ENCODE peak calls at places on chromosomes 6 and 20, in eight cellular contexts. One of them, this sample, is unnamed.
A peak's percentile ranks its signal among the peaks of the same experiment; 100 is the strongest.

GRCh38 chr6:137510923-137511322 is 16.7 kb upstream of the OLIG3 start:
- DNase-seq in A549: no peak
- DNase-seq in psoas muscle: no peak
- DNase-seq in lower lobe of right lung: no peak
- DNase-seq in HCT116: no peak
- DNase-seq in BE2C: no peak
- DNase-seq in tibial nerve: no peak
- DNase-seq in CD8-positive, alpha-beta T cell: no peak
- DNase-seq in this sample: no peak

GRCh38 chr6:44664716-44665115 is 277.2 kb downstream of the CDC5L start:
- DNase-seq in A549: no peak
- DNase-seq in psoas muscle: no peak
- DNase-seq in lower lobe of right lung: no peak
- DNase-seq in HCT116: no peak
- DNase-seq in BE2C: peak; percentile 31
- DNase-seq in tibial nerve: no peak
- DNase-seq in CD8-positive, alpha-beta T cell: no peak
- DNase-seq in this sample: no peak

GRCh38 chr6:45608252-45608911 is 230.6 kb upstream of the SUPT3H start:
- DNase-seq in A549: no peak
- DNase-seq in psoas muscle: no peak
- DNase-seq in lower lobe of right lung: no peak
- DNase-seq in HCT116: no peak
- DNase-seq in BE2C: no peak
- DNase-seq in tibial nerve: no peak
- DNase-seq in CD8-positive, alpha-beta T cell: no peak
- DNase-seq in this sample: no peak

GRCh38 chr6:15025416-15025815 is 220.5 kb upstream of the JARID2 start:
- DNase-seq in A549: no peak
- DNase-seq in psoas muscle: no peak
- DNase-seq in lower lobe of right lung: no peak
- DNase-seq in HCT116: no peak
- DNase-seq in BE2C: no peak
- DNase-seq in tibial nerve: no peak
- DNase-seq in CD8-positive, alpha-beta T cell: no peak
- DNase-seq in this sample: no peak

GRCh38 chr6:127690092-127690491 is 113.1 kb downstream of the C6orf58 start:
- DNase-seq in A549: peak; percentile 19
- DNase-seq in psoas muscle: no peak
- DNase-seq in lower lobe of right lung: no peak
- DNase-seq in HCT116: peak; percentile 27
- DNase-seq in BE2C: no peak
- DNase-seq in tibial nerve: no peak
- DNase-seq in CD8-positive, alpha-beta T cell: no peak
- DNase-seq in this sample: no peak

GRCh38 chr6:138592698-138593097 is 93.4 kb upstream of the NHSL1 start:
- DNase-seq in A549: no peak
- DNase-seq in psoas muscle: no peak
- DNase-seq in lower lobe of right lung: no peak
- DNase-seq in HCT116: no peak
- DNase-seq in BE2C: no peak
- DNase-seq in tibial nerve: no peak
- DNase-seq in CD8-positive, alpha-beta T cell: no peak
- DNase-seq in this sample: no peak

GRCh38 chr6:14382381-14383236 is 265.0 kb downstream of the CD83 start:
- DNase-seq in A549: no peak
- DNase-seq in psoas muscle: no peak
- DNase-seq in lower lobe of right lung: no peak
- DNase-seq in HCT116: no peak
- DNase-seq in BE2C: no peak
- DNase-seq in tibial nerve: no peak
- DNase-seq in CD8-positive, alpha-beta T cell: no peak
- DNase-seq in this sample: no peak

GRCh38 chr6:41702771-41703494 is 32.5 kb downstream of the TFEB start:
- DNase-seq in A549: no peak
- DNase-seq in psoas muscle: no peak
- DNase-seq in lower lobe of right lung: no peak
- DNase-seq in HCT116: no peak
- DNase-seq in BE2C: no peak
- DNase-seq in tibial nerve: no peak
- DNase-seq in CD8-positive, alpha-beta T cell: no peak
- DNase-seq in this sample: no peak

GRCh38 chr6:81819767-81820166 is 67.3 kb upstream of the TENT5A start:
- DNase-seq in A549: no peak
- DNase-seq in psoas muscle: no peak
- DNase-seq in lower lobe of right lung: no peak
- DNase-seq in HCT116: no peak
- DNase-seq in BE2C: no peak
- DNase-seq in tibial nerve: no peak
- DNase-seq in CD8-positive, alpha-beta T cell: no peak
- DNase-seq in this sample: no peak

GRCh38 chr20:38308447-38308846 is 4.5 kb downstream of the BPI start:
- DNase-seq in A549: no peak
- DNase-seq in psoas muscle: no peak
- DNase-seq in lower lobe of right lung: no peak
- DNase-seq in HCT116: no peak
- DNase-seq in BE2C: no peak
- DNase-seq in tibial nerve: no peak
- DNase-seq in CD8-positive, alpha-beta T cell: no peak
- DNase-seq in this sample: no peak

GRCh38 chr6:32149577-32149845 is 2.2 kb downstream of the PRRT1 start:
- DNase-seq in A549: no peak
- DNase-seq in psoas muscle: no peak
- DNase-seq in lower lobe of right lung: no peak
- DNase-seq in HCT116: no peak
- DNase-seq in BE2C: no peak
- DNase-seq in tibial nerve: no peak
- DNase-seq in CD8-positive, alpha-beta T cell: no peak
- DNase-seq in this sample: no peak

GRCh38 chr6:169981568-169981967 is 230.1 kb downstream of the ERMARD start:
- DNase-seq in A549: no peak
- DNase-seq in psoas muscle: no peak
- DNase-seq in lower lobe of right lung: no peak
- DNase-seq in HCT116: no peak
- DNase-seq in BE2C: no peak
- DNase-seq in tibial nerve: no peak
- DNase-seq in CD8-positive, alpha-beta T cell: no peak
- DNase-seq in this sample: no peak
- H3K9me3 ChIP-seq in A549: no peaks in the 10 kb centered on the region
- H3K9me3 ChIP-seq in psoas muscle: no peaks in the 10 kb centered on the region
- H3K9me3 ChIP-seq in lower lobe of right lung: no peaks in the 10 kb centered on the region
- H3K9me3 ChIP-seq in HCT116: no peaks in the 10 kb centered on the region
- H3K9me3 ChIP-seq in BE2C: no peaks in the 10 kb centered on the region
- H3K9me3 ChIP-seq in tibial nerve: no peaks in the 10 kb centered on the region
- H3K9me3 ChIP-seq in CD8-positive, alpha-beta T cell: no peaks in the 10 kb centered on the region
- H3K9me3 ChIP-seq in this sample: no peaks in the 10 kb centered on the region

DNA sequence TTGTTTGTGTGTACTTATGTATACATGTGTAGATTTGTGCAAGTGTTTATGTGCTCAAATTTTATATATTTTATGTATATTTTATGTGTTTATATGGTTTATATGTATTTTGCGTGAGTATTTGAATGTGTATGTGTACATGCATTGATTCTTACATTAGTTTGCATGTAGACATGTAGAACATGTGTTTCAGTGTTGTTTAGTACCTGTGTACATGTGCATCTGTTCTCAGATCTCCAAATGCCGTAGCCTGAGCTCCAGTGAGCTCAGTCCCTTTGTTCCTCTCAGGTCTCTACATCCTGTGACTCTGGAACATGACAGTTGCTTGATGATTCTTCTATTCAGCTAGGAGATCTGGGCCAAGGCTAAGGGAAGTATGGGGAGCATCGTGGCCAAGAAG is 4.5 kb upstream of the DEFB119 start:
- DNase-seq in A549: no peak
- DNase-seq in psoas muscle: no peak
- DNase-seq in lower lobe of right lung: no peak
- DNase-seq in HCT116: no peak
- DNase-seq in BE2C: no peak
- DNase-seq in tibial nerve: no peak
- DNase-seq in CD8-positive, alpha-beta T cell: no peak
- DNase-seq in this sample: no peak
- H3K9me3 ChIP-seq in A549: no peaks in the 10 kb centered on the region
- H3K9me3 ChIP-seq in psoas muscle: no peaks in the 10 kb centered on the region
- H3K9me3 ChIP-seq in lower lobe of right lung: no peaks in the 10 kb centered on the region
- H3K9me3 ChIP-seq in HCT116: no peaks in the 10 kb centered on the region
- H3K9me3 ChIP-seq in BE2C: no peaks in the 10 kb centered on the region
- H3K9me3 ChIP-seq in tibial nerve: no peaks in the 10 kb centered on the region
- H3K9me3 ChIP-seq in CD8-positive, alpha-beta T cell: no peaks in the 10 kb centered on the region
- H3K9me3 ChIP-seq in this sample: no peaks in the 10 kb centered on the region

GRCh38 chr6:321158-321438 is 28.8 kb downstream of the DUSP22 start:
- DNase-seq in A549: no peak
- DNase-seq in psoas muscle: no peak
- DNase-seq in lower lobe of right lung: no peak
- DNase-seq in HCT116: no peak
- DNase-seq in BE2C: no peak
- DNase-seq in tibial nerve: no peak
- DNase-seq in CD8-positive, alpha-beta T cell: no peak
- DNase-seq in this sample: peak; percentile 4

GRCh38 chr6:323730-324088 is 31.4 kb downstream of the DUSP22 start:
- DNase-seq in A549: no peak
- DNase-seq in psoas muscle: no peak
- DNase-seq in lower lobe of right lung: no peak
- DNase-seq in HCT116: no peak
- DNase-seq in BE2C: no peak
- DNase-seq in tibial nerve: no peak
- DNase-seq in CD8-positive, alpha-beta T cell: no peak
- DNase-seq in this sample: no peak

GRCh38 chr6:322940-323729 is 30.8 kb downstream of the DUSP22 start:
- DNase-seq in A549: no peak
- DNase-seq in psoas muscle: no peak
- DNase-seq in lower lobe of right lung: no peak
- DNase-seq in HCT116: no peak
- DNase-seq in BE2C: no peak
- DNase-seq in tibial nerve: no peak
- DNase-seq in CD8-positive, alpha-beta T cell: no peak
- DNase-seq in this sample: no peak

GRCh38 chr6:320351-321157 is 28.3 kb downstream of the DUSP22 start:
- DNase-seq in A549: no peak
- DNase-seq in psoas muscle: no peak
- DNase-seq in lower lobe of right lung: no peak
- DNase-seq in HCT116: no peak
- DNase-seq in BE2C: no peak
- DNase-seq in tibial nerve: no peak
- DNase-seq in CD8-positive, alpha-beta T cell: no peak
- DNase-seq in this sample: no peak

GRCh38 chr6:322205-322930 is 30.1 kb downstream of the DUSP22 start:
- DNase-seq in A549: no peak
- DNase-seq in psoas muscle: no peak
- DNase-seq in lower lobe of right lung: no peak
- DNase-seq in HCT116: no peak
- DNase-seq in BE2C: no peak
- DNase-seq in tibial nerve: no peak
- DNase-seq in CD8-positive, alpha-beta T cell: no peak
- DNase-seq in this sample: no peak
- H3K9me3 ChIP-seq in A549: no peaks in the 10 kb centered on the region
- H3K9me3 ChIP-seq in psoas muscle: no peaks in the 10 kb centered on the region
- H3K9me3 ChIP-seq in lower lobe of right lung: no peaks in the 10 kb centered on the region
- H3K9me3 ChIP-seq in HCT116: no peaks in the 10 kb centered on the region
- H3K9me3 ChIP-seq in BE2C: peaks cover 9% of the 10 kb centered on the region
- H3K9me3 ChIP-seq in tibial nerve: no peaks in the 10 kb centered on the region
- H3K9me3 ChIP-seq in CD8-positive, alpha-beta T cell: no peaks in the 10 kb centered on the region
- H3K9me3 ChIP-seq in this sample: no peaks in the 10 kb centered on the region

DNA sequence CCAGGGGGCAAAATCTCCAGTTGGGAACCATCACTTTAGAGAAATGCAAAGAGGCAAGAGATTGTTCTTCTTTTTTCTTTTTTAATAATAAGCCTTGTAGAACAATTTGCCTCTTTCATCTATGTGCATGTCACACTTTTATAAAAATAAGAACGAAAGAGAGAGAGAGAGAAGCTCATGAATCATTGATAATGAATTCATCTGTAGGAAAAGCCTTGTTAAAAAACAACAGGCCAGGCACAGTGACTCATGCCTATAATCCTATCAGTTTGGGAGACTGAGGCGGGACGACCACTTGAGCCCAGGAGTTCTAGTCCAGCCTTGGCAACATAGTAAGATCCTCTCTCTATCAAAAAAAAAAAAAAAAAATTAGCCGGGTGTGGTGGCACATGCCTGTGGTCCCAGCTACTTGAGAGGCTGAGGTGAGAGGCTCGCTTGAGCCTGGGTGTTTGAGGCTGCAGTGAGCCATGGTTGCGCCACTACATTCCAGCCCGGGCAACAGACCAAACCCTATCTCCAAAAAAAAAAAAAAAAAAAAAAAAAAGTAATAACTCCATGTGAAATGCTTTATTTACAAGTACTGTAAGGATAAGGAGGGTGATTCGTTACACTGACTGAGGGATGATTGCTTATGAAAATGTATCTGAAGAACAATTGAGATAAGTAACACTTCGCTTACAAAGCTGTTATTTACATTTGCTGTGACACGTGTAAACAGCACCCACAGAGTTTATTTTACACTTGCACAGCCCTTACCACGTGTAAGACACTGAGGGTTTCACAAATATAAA is 6.0 kb downstream of the CCN5 start:
- DNase-seq in A549: peak; percentile 86
- DNase-seq in psoas muscle: no peak
- DNase-seq in lower lobe of right lung: peak; percentile 76
- DNase-seq in HCT116: peak; percentile 37
- DNase-seq in BE2C: no peak
- DNase-seq in tibial nerve: no peak
- DNase-seq in CD8-positive, alpha-beta T cell: no peak
- DNase-seq in this sample: no peak
- H3K9me3 ChIP-seq in A549: no peaks in the 10 kb centered on the region
- H3K9me3 ChIP-seq in psoas muscle: no peaks in the 10 kb centered on the region
- H3K9me3 ChIP-seq in lower lobe of right lung: no peaks in the 10 kb centered on the region
- H3K9me3 ChIP-seq in HCT116: no peaks in the 10 kb centered on the region
- H3K9me3 ChIP-seq in BE2C: no peaks in the 10 kb centered on the region
- H3K9me3 ChIP-seq in tibial nerve: no peaks in the 10 kb centered on the region
- H3K9me3 ChIP-seq in CD8-positive, alpha-beta T cell: no peaks in the 10 kb centered on the region
- H3K9me3 ChIP-seq in this sample: no peaks in the 10 kb centered on the region